ENCODE peak calls at places on chromosomes 4 and X, in five cellular contexts. L is stromal cell of bone marrow; O is SK-N-DZ; A is CD4-positive, alpha-beta T cell; P is NCI-H524 treated with DMSO at 0.1 percent for 48 hours. E is an unnamed sample.
A peak's percentile ranks its signal among the peaks of the same experiment; 100 is the strongest.

GRCh38 chrX:19886888-19887531 is 390 bp downstream of the SH3KBP1 start:
- DNase-seq in L (no peak), O (no peak), A (peak; percentile 5), P (no peak), E (no peak)

GRCh38 chrX:150841466-150842197 is 56.8 kb downstream of the CD99L2 start:
- DNase-seq in L (no peak), O (no peak), A (no peak), P (no peak), E (no peak)

GRCh38 chr4:37453004-37453360 is 208.4 kb downstream of the NWD2 start:
- DNase-seq in L (peak; percentile 13), O (peak; percentile 75), A (peak; percentile 16), P (peak; percentile 58), E (peak; percentile 65)

GRCh38 chr4:25154594-25155265 is 5.5 kb downstream of the SEPSECS start:
- DNase-seq in L (no peak), O (no peak), A (no peak), P (no peak), E (no peak)

GRCh38 chr4:92334716-92335350 is 31.1 kb downstream of the GRID2 start:
- DNase-seq in L (peak; percentile 2), O (no peak), A (no peak), P (no peak), E (no peak)

GRCh38 chrX:44742480-44743155 is 101.2 kb upstream of the DUSP21 start:
- DNase-seq in L (no peak), O (no peak), A (no peak), P (no peak), E (no peak)

GRCh38 chr4:87031946-87032345 is 97.1 kb downstream of the AFF1 start:
- DNase-seq in L (no peak), O (no peak), A (no peak), P (no peak), E (no peak)

GRCh38 chrX:275967-276587 is 5.1 kb upstream of the PLCXD1 start:
- DNase-seq in L (no peak), O (no peak), A (no peak), P (no peak), E (no peak)

GRCh38 chr4:29278580-29278979 is 1441.6 kb upstream of the PCDH7 start:
- DNase-seq in L (peak; percentile 7), O (no peak), A (no peak), P (no peak), E (no peak)

GRCh38 chr4:177478496-177478895 is 36.3 kb upstream of the AGA start:
- DNase-seq in L (no peak), O (no peak), A (no peak), P (no peak), E (no peak)

GRCh38 chr4:109912706-109913621 is at the start of gene EGF:
- DNase-seq in L (peak; percentile 43), O (no peak), A (no peak), P (no peak), E (no peak)